ENCODE peak calls at places on chromosomes 4 and X, in six cellular contexts. I, N, S, M, T and B are unnamed samples.

GRCh38 chr4:38800956-38801450 is 3.6 kb downstream of the TLR1 start:
- DNase-seq in M (no peak), S (no peak), I (no peak), T (no peak), N (no peak), B (no peak)

GRCh38 chr4:36402008-36402758 is 120.8 kb downstream of the DTHD1 start:
- DNase-seq in T (no peak), S (no peak), N (no peak), M (no peak), I (no peak), B (no peak)

GRCh38 chr4:168637872-168638756 is 141.3 kb downstream of the PALLD start:
- DNase-seq in S (no peak), I (no peak), N (no peak), M (no peak), T (peak; percentile 78), B (no peak)

GRCh38 chr4:80306255-80306654 is 29.3 kb upstream of the CFAP299 start:
- DNase-seq in I (peak; percentile 6), N (no peak), T (peak; percentile 54), S (no peak), M (no peak), B (no peak)

GRCh38 chr4:82784615-82785247 is 13.9 kb downstream of the SCD5 start:
- DNase-seq in M (no peak), T (peak; percentile 67), S (no peak), N (peak; percentile 72), I (peak; percentile 80), B (no peak)

GRCh38 chr4:38562751-38563198 is 101.2 kb upstream of the KLF3 start:
- DNase-seq in N (peak; percentile 29), I (peak; percentile 19), M (no peak), S (no peak), T (peak; percentile 28), B (no peak)

GRCh38 chr4:30716671-30717207 is 3.4 kb upstream of the PCDH7 start:
- DNase-seq in N (no peak), M (peak; percentile 45), S (no peak), I (peak; percentile 46), T (no peak), B (peak; percentile 77)

GRCh38 chr4:168139336-168139735 is 47.0 kb downstream of the ANXA10 start:
- DNase-seq in M (no peak), I (no peak), S (no peak), T (peak; percentile 79), N (no peak), B (peak; percentile 17)

GRCh38 chrX:104105863-104106262 is 6.5 kb upstream of the ZCCHC18 start:
- DNase-seq in I (no peak), S (no peak), N (no peak), M (no peak), T (no peak), B (peak; percentile 30)

GRCh38 chr4:153773236-153773690 is 13.4 kb upstream of the RNF175 start:
- DNase-seq in N (no peak), I (no peak), T (no peak), S (no peak), M (no peak), B (no peak)

GRCh38 chrX:274904-275475 is 6.2 kb upstream of the PLCXD1 start:
- DNase-seq in T (no peak), S (no peak), I (no peak), M (peak; percentile 72), N (no peak), B (peak; percentile 45)

GRCh38 chr4:26325191-26325590 is 4.4 kb downstream of the RBPJ start:
- DNase-seq in S (peak; percentile 57), I (no peak), N (peak; percentile 33), T (peak; percentile 67), M (peak; percentile 34), B (peak; percentile 55)

GRCh38 chr4:42671431-42672194 is 14.7 kb upstream of the ATP8A1 start:
- DNase-seq in N (no peak), T (no peak), S (peak; percentile 74), M (no peak), I (no peak), B (no peak)

GRCh38 chrX:9832811-9833210 is 46.6 kb downstream of the SHROOM2 start:
- DNase-seq in S (no peak), T (no peak), M (no peak), I (peak; percentile 73), N (no peak), B (no peak)

GRCh38 chr4:74418063-74418670 is 26.8 kb upstream of the AREG start:
- DNase-seq in T (peak; percentile 87), M (no peak), I (peak; percentile 95), N (no peak), S (no peak), B (no peak)

GRCh38 chrX:47250017-47250347 is 17.2 kb downstream of the USP11 start:
- DNase-seq in M (no peak), S (no peak), I (no peak), T (no peak), N (no peak), B (no peak)

GRCh38 chr4:128782076-128782715 is 27.3 kb upstream of the JADE1 start:
- DNase-seq in N (peak; percentile 41), M (no peak), I (no peak), S (peak; percentile 43), T (peak; percentile 37), B (peak; percentile 68)

GRCh38 chr4:37528161-37528560 is 158.0 kb downstream of the RELL1 start:
- DNase-seq in M (peak; percentile 58), T (no peak), I (no peak), S (no peak), N (no peak), B (peak; percentile 10)

GRCh38 chr4:145731026-145731425 is 51.1 kb downstream of the C4orf51 start:
- DNase-seq in I (no peak), T (peak; percentile 90), M (peak; percentile 58), S (no peak), N (no peak), B (peak; percentile 85)

DNA sequence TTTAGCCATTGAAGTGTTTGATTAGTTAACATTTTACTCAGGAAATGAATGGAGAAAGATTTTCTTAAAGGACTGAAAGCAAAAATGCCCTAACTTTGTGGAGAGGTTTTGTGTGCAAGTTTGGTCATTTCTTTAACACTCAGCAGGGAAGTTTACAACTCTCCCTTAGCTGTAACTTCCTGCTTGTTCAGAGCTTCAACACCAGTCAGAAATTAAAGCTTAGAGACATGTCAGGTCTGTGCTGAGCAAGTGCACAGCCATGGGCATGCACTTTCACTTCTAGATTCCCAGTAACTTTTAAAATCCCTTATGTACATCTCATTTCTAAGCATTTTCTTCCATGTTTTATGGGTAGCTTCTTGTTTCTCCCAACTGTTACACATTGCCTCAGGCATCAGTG is 326.0 kb downstream of the ACTRT1 start:
- DNase-seq in T (no peak), I (peak; percentile 7), S (no peak), N (no peak), M (no peak), B (no peak)
- H2AFZ ChIP-seq in T (no peak overlapping the region), I (peak overlapping the region; percentile 7), S (no peak overlapping the region), N (no peak overlapping the region), M (no peak overlapping the region), B (no peak overlapping the region)

GRCh38 chrX:53049127-53049517 is 533 bp downstream of the GPR173 start:
- DNase-seq in T (no peak), S (no peak), N (no peak), M (no peak), I (no peak), B (no peak)

GRCh38 chrX:53045002-53045401 is 3.6 kb upstream of the GPR173 start:
- DNase-seq in N (no peak), M (no peak), S (no peak), T (no peak), I (no peak), B (no peak)

GRCh38 chrX:53050841-53051240 is 2.3 kb downstream of the GPR173 start:
- DNase-seq in T (no peak), M (no peak), S (no peak), I (no peak), N (no peak), B (no peak)

GRCh38 chrX:53048169-53049126 is at the start of gene GPR173:
- DNase-seq in M (peak; percentile 52), N (peak; percentile 85), S (peak; percentile 56), T (peak; percentile 66), I (peak; percentile 63), B (peak; percentile 93)

DNA sequence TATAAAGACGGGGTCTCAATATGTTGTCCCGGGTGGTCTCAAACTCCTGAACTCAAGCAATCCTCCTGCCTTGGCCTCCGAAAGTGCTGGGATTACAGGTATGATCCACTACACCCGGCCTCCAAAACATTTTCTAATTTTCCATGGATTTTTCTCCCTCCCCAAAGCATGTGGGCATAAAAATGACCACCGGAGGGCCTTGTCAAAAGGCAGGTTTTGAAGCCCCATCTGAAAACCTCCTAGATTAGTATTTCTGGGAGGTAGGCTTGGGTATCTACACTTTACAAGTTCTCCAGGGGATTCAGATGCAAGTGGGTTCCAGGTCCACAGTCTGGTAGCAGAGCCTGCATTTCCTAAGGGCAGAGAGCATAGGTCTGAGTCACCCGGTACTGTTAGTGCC is 1.4 kb upstream of the GPR173 start:
- DNase-seq in I (peak; percentile 15), N (peak; percentile 40), S (peak; percentile 9), T (peak; percentile 15), M (no peak), B (no peak)
- TF ChIP-seq CTCF in I (peak; percentile 23), N (peak; percentile 55), S (peak; percentile 52), T (peak; percentile 45), M (no peak), B (peak; percentile 43)

GRCh38 chr4:40196724-40197281 is at the start of gene RHOH:
- DNase-seq in S (peak; percentile 93), I (no peak), T (no peak), M (no peak), N (no peak), B (no peak)
- H3K4me1 ChIP-seq in S (peaks cover 44% of the 10 kb centered on the region), I (peaks cover 4% of the 10 kb centered on the region), T (peaks cover 2% of the 10 kb centered on the region), M (peaks cover 22% of the 10 kb centered on the region), N (peaks cover 7% of the 10 kb centered on the region), B (no peaks in the 10 kb centered on the region)

GRCh38 chr4:184815046-184815877 is 10.5 kb downstream of the ACSL1 start:
- DNase-seq in T (peak; percentile 74), S (peak; percentile 76), N (peak; percentile 78), M (peak; percentile 92), I (peak; percentile 39), B (peak; percentile 94)
- H2AFZ ChIP-seq in T (peak overlapping the region; percentile 58), S (no peak overlapping the region), N (peak overlapping the region; percentile 76), M (no peak overlapping the region), I (no peak overlapping the region), B (peak overlapping the region; percentile 44)

DNA sequence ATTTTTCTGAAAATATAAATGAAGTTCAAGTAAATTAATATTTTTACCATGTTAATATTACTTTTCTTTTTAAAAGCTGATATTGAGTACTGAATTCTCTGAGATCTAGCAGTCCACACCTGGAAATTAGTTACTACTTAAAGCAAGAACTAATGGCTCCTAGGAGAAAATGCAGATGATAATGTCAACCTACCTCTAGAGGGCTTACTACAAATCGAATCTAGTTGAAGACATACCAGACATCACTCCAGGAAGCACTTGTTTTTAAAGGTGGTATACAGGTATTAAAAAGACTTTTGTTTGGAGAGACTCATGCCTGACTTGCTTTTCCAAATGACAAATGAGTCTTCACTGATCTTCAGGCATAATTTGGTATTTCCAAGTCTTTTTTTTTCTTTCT is 516.4 kb upstream of the BOD1L1 start:
- DNase-seq in I (no peak), N (no peak), M (no peak), S (peak; percentile 3), T (peak; percentile 6), B (no peak)
- TF ChIP-seq CTCF in I (no peak), N (peak; percentile 24), M (no peak), S (peak; percentile 47), T (no peak), B (no peak)